ENCODE peak calls at places on chromosomes 4 and X, in nine cellular contexts. J is AG08395; Y is neural crest cell; K is stimulated activated CD8-positive, alpha-beta memory T cell treated with anti-CD3 and anti-CD28 coated beads, Interleukin-15, amount 100 ng/mL, for 24 hours; V is kidney tubule cell; L is astrocyte of the spinal cord; I is Peyer's patch; P is GF-D8; B is stimulated activated CD4-positive, alpha-beta T cell treated with anti-CD3 and anti-CD28 coated beads, Interleukin-1b, Interleukin-23, amount 100 ng/mL, for 24 hours. M is an unnamed sample.

GRCh38 chr4:111066887-111067286 is 444.0 kb upstream of the PITX2 start:
- DNase-seq in I (no peak), J (peak; percentile 67), V (peak; percentile 72), L (peak; percentile 42), P (no peak), Y (no peak), B (no peak), K (no peak), M (no peak)

GRCh38 chr4:69970071-69970470 is 4.5 kb upstream of the CSN2 start:
- DNase-seq in K (no peak), B (no peak), Y (no peak), V (no peak), J (no peak), I (no peak), P (no peak), L (peak; percentile 16), M (peak; percentile 6)

GRCh38 chr4:7516773-7517144 is 82.0 kb upstream of the PSAPL1 start:
- DNase-seq in Y (no peak), V (no peak), K (no peak), P (no peak), J (no peak), L (no peak), B (no peak), I (no peak), M (no peak)

GRCh38 chr4:135371137-135371536 is 1169.5 kb upstream of the PABPC4L start:
- DNase-seq in Y (peak; percentile 6), L (no peak), P (no peak), I (no peak), K (no peak), J (no peak), B (no peak), V (no peak), M (no peak)

GRCh38 chr4:99058228-99058627 is 30.4 kb downstream of the ADH5 start:
- DNase-seq in Y (no peak), V (no peak), L (no peak), I (no peak), J (no peak), K (no peak), P (no peak), B (no peak), M (no peak)

GRCh38 chr4:103996059-103996458 is 276.3 kb upstream of the TACR3 start:
- DNase-seq in L (peak; percentile 48), B (no peak), Y (no peak), V (no peak), K (no peak), I (no peak), J (no peak), P (no peak), M (peak; percentile 11)

GRCh38 chr4:87055340-87055739 is 120.5 kb downstream of the AFF1 start:
- DNase-seq in P (no peak), L (no peak), I (no peak), K (no peak), V (no peak), J (no peak), Y (no peak), B (no peak), M (no peak)

GRCh38 chr4:129641179-129641578 is 545.2 kb downstream of the C4orf33 start:
- DNase-seq in K (peak; percentile 1), L (peak; percentile 73), J (peak; percentile 2), Y (peak; percentile 60), V (peak; percentile 55), I (no peak), B (peak; percentile 14), P (peak; percentile 42), M (peak; percentile 77)

GRCh38 chrX:71458866-71459265 is 74.0 kb upstream of the OGT start:
- DNase-seq in J (no peak), B (no peak), V (no peak), Y (no peak), L (no peak), P (no peak), K (no peak), I (no peak), M (no peak)

GRCh38 chrX:30309139-30309571 is at the start of gene NR0B1:
- DNase-seq in V (peak; percentile 26), Y (no peak), P (no peak), L (no peak), K (no peak), J (no peak), B (no peak), I (no peak), M (no peak)